ENCODE peak calls at places on chromosomes 16 and 17, in ten cellular contexts. C, D, J, R, G, K, H, Z, O and E are unnamed samples.

GRCh38 chr16:21302454-21302853 is 24.4 kb upstream of the CRYM start:
- DNase-seq in C (no peak), D (peak; percentile 26), J (no peak), R (no peak), G (no peak), K (no peak), H (no peak), Z (peak; percentile 2), O (no peak), E (no peak)

GRCh38 chr17:32152130-32152529 is 9.8 kb downstream of the RHOT1 start:
- DNase-seq in C (no peak), D (no peak), J (no peak), R (no peak), G (no peak), K (no peak), H (no peak), Z (no peak), O (no peak), E (no peak)

GRCh38 chr16:3983081-3983520 is 102.6 kb upstream of the CREBBP start:
- DNase-seq in C (peak; percentile 38), D (peak; percentile 54), J (no peak), R (peak; percentile 60), G (peak; percentile 71), K (peak; percentile 73), H (peak; percentile 78), Z (peak; percentile 54), O (no peak), E (peak; percentile 95)

GRCh38 chr17:37643829-37644228 is 583 bp upstream of the DDX52 start:
- DNase-seq in C (no peak), D (no peak), J (no peak), R (no peak), G (no peak), K (peak; percentile 4), H (no peak), Z (peak; percentile 1), O (no peak), E (peak; percentile 60)

GRCh38 chr17:41537990-41538389 is 9.9 kb upstream of the KRT19 start:
- DNase-seq in C (no peak), D (no peak), J (no peak), R (no peak), G (no peak), K (no peak), H (no peak), Z (peak; percentile 64), O (no peak), E (no peak)

GRCh38 chr17:35616506-35616905 is 29.4 kb downstream of the AP2B1 start:
- DNase-seq in C (no peak), D (no peak), J (no peak), R (no peak), G (no peak), K (no peak), H (no peak), Z (no peak), O (no peak), E (no peak)

GRCh38 chr16:46929378-46930332 is 43.8 kb downstream of the DNAJA2 start:
- DNase-seq in C (no peak), D (peak; percentile 28), J (peak; percentile 44), R (peak; percentile 18), G (peak; percentile 54), K (peak; percentile 48), H (peak; percentile 88), Z (peak; percentile 38), O (peak; percentile 45), E (peak; percentile 85)

GRCh38 chr16:76162046-76162445 is 115.2 kb upstream of the CNTNAP4 start:
- DNase-seq in C (no peak), D (no peak), J (no peak), R (no peak), G (no peak), K (no peak), H (no peak), Z (no peak), O (no peak), E (no peak)

GRCh38 chr17:48550313-48551205 is 5.7 kb upstream of the HOXB2 start:
- DNase-seq in C (no peak), D (no peak), J (no peak), R (no peak), G (no peak), K (no peak), H (peak; percentile 42), Z (no peak), O (no peak), E (peak; percentile 71)

GRCh38 chr17:29645516-29646051 is 22.9 kb upstream of the CORO6 start:
- DNase-seq in C (no peak), D (peak; percentile 59), J (no peak), R (no peak), G (no peak), K (no peak), H (no peak), Z (peak; percentile 94), O (no peak), E (no peak)

GRCh38 chr17:77842148-77842905 is 116.2 kb upstream of the TNRC6C start:
- DNase-seq in C (no peak), D (peak; percentile 38), J (no peak), R (no peak), G (no peak), K (peak; percentile 64), H (peak; percentile 38), Z (no peak), O (no peak), E (no peak)

GRCh38 chr17:64213995-64214507 is 49.0 kb downstream of the TEX2 start:
- DNase-seq in C (peak; percentile 61), D (no peak), J (no peak), R (no peak), G (no peak), K (no peak), H (no peak), Z (no peak), O (no peak), E (no peak)

GRCh38 chr16:30609002-30609927 is 924 bp downstream of the ZNF689 start:
- DNase-seq in C (peak; percentile 30), D (peak; percentile 9), J (no peak), R (no peak), G (peak; percentile 52), K (peak; percentile 52), H (peak; percentile 56), Z (peak; percentile 36), O (no peak), E (peak; percentile 68)

GRCh38 chr17:12107905-12108304 is 87.2 kb downstream of the MAP2K4 start:
- DNase-seq in C (no peak), D (peak; percentile 34), J (no peak), R (no peak), G (no peak), K (no peak), H (no peak), Z (peak; percentile 2), O (no peak), E (no peak)